ENCODE peak calls at places on chromosomes 5 and 9, in ten cellular contexts. N is activated T-cell treated with anti-CD3 and anti-CD28 coated beads for 48 hours; X is fibroblast of the conjunctiva; A is iris pigment epithelial cell; T is kidney; V is NCI-H524; U is A549; E is cerebellar cortex; G is stimulated activated CD4-positive, alpha-beta T cell treated with anti-CD3 and anti-CD28 coated beads, Interleukin-4, amount 100 ng/mL, for 24 hours; B is pons. Q is an unnamed sample.

GRCh38 chr5:137465930-137466329 is 33.2 kb downstream of the SPOCK1 start:
- DNase-seq in N (no peak), X (no peak), A (no peak), T (no peak), V (no peak), U (no peak), E (no peak), G (no peak), B (no peak), Q (no peak)

GRCh38 chr9:99050292-99050911 is 54.5 kb upstream of the TGFBR1 start:
- DNase-seq in N (no peak), X (no peak), A (peak), T (no peak), V (no peak), U (peak), E (no peak), G (no peak), B (no peak), Q (no peak)

GRCh38 chr5:123810911-123811310 is 298.9 kb downstream of the CSNK1G3 start:
- DNase-seq in N (no peak), X (no peak), A (no peak), T (no peak), V (no peak), U (no peak), E (no peak), G (no peak), B (no peak), Q (no peak)

GRCh38 chr9:130995399-130995941 is 13.5 kb upstream of the LAMC3 start:
- DNase-seq in N (no peak), X (peak), A (peak), T (no peak), V (peak), U (peak), E (peak), G (no peak), B (peak), Q (no peak)

GRCh38 chr9:110555971-110556370 is 23.6 kb downstream of the SVEP1 start:
- DNase-seq in N (no peak), X (peak), A (peak), T (peak), V (no peak), U (peak), E (peak), G (no peak), B (no peak), Q (peak)

GRCh38 chr9:8855046-8855445 is 1055.5 kb upstream of the DMAC1 start:
- DNase-seq in N (no peak), X (peak), A (no peak), T (no peak), V (peak), U (no peak), E (peak), G (no peak), B (peak), Q (no peak)

GRCh38 chr5:95928724-95929253 is 32.9 kb downstream of the ELL2 start:
- DNase-seq in N (no peak), X (no peak), A (no peak), T (no peak), V (no peak), U (no peak), E (no peak), G (no peak), B (no peak), Q (no peak)

GRCh38 chr5:139808481-139809330 is 13.1 kb downstream of the PSD2 start:
- DNase-seq in N (peak), X (no peak), A (peak), T (peak), V (no peak), U (no peak), E (no peak), G (no peak), B (no peak), Q (no peak)

GRCh38 chr9:134321957-134322741 is 4.1 kb upstream of the RXRA start:
- DNase-seq in N (no peak), X (no peak), A (no peak), T (peak), V (no peak), U (no peak), E (no peak), G (no peak), B (no peak), Q (no peak)

GRCh38 chr5:14490309-14490711 is 91.3 kb upstream of the OTULINL start:
- DNase-seq in N (no peak), X (no peak), A (no peak), T (no peak), V (no peak), U (no peak), E (no peak), G (no peak), B (peak), Q (no peak)

GRCh38 chr9:19720374-19720773 is 68.5 kb downstream of the SLC24A2 start:
- DNase-seq in N (no peak), X (no peak), A (peak), T (no peak), V (no peak), U (no peak), E (no peak), G (no peak), B (no peak), Q (no peak)

GRCh38 chr5:16617272-16617973 is 626 bp upstream of the RETREG1 start:
- DNase-seq in N (peak), X (no peak), A (no peak), T (no peak), V (no peak), U (no peak), E (peak), G (peak), B (no peak), Q (no peak)

GRCh38 chr5:73534001-73534547 is 31.4 kb downstream of the ANKRA2 start:
- DNase-seq in N (no peak), X (no peak), A (peak), T (no peak), V (no peak), U (no peak), E (no peak), G (no peak), B (no peak), Q (no peak)

GRCh38 chr5:38814879-38815278 is 30.9 kb upstream of the OSMR start:
- DNase-seq in N (no peak), X (no peak), A (no peak), T (no peak), V (no peak), U (no peak), E (no peak), G (no peak), B (no peak), Q (no peak)

GRCh38 chr5:134458234-134458633 is 46.6 kb upstream of the CDKN2AIPNL start:
- DNase-seq in N (no peak), X (peak), A (peak), T (peak), V (no peak), U (no peak), E (no peak), G (no peak), B (no peak), Q (no peak)

Q was measured in BJ.